ENCODE peak calls at places on chromosome 1, in seven cellular contexts. R is RWPE1; X is CD4-positive, alpha-beta T cell; F is GM23338; U is lung; S is adrenal gland; O is heart right ventricle. Q is an unnamed sample.

GRCh38 chr1:155899683-155900082 is 11.5 kb downstream of the RIT1 start:
- DNase-seq in R (no peak), X (no peak), F (no peak), U (no peak), S (no peak), O (no peak), Q (no peak)

GRCh38 chr1:30707412-30708360 is 15.7 kb downstream of the MATN1 start:
- DNase-seq in R (peak), X (peak), F (peak), U (peak), S (peak), O (peak), Q (peak)

GRCh38 chr1:71853391-71853790 is 428.9 kb downstream of the NEGR1 start:
- DNase-seq in R (no peak), X (no peak), F (no peak), U (no peak), S (no peak), O (no peak), Q (no peak)

GRCh38 chr1:162179121-162179520 is 109.6 kb downstream of the NOS1AP start:
- DNase-seq in R (no peak), X (no peak), F (no peak), U (no peak), S (no peak), O (no peak), Q (no peak)

GRCh38 chr1:93701619-93702018 is 20.0 kb upstream of the BCAR3 start:
- DNase-seq in R (peak), X (no peak), F (no peak), U (no peak), S (no peak), O (no peak), Q (peak)

GRCh38 chr1:22875851-22876250 is 96.8 kb downstream of the LACTBL1 start:
- DNase-seq in R (no peak), X (no peak), F (no peak), U (no peak), S (no peak), O (no peak), Q (no peak)

GRCh38 chr1:236685917-236686814 is at the start of gene ACTN2:
- DNase-seq in R (peak), X (peak), F (peak), U (peak), S (peak), O (peak), Q (peak)

GRCh38 chr1:223628233-223628632 is 37.3 kb downstream of the CAPN8 start:
- DNase-seq in R (peak), X (peak), F (peak), U (peak), S (peak), O (no peak), Q (no peak)

GRCh38 chr1:1178794-1179331 is 5.2 kb downstream of the TTLL10 start:
- DNase-seq in R (no peak), X (no peak), F (no peak), U (no peak), S (no peak), O (no peak), Q (peak)

GRCh38 chr1:36871146-36871971 is 163.0 kb downstream of the GRIK3 start:
- DNase-seq in R (no peak), X (no peak), F (no peak), U (no peak), S (no peak), O (no peak), Q (no peak)

GRCh38 chr1:66394603-66395002 is 139.3 kb upstream of the SGIP1 start:
- DNase-seq in R (no peak), X (no peak), F (no peak), U (no peak), S (no peak), O (no peak), Q (no peak)

GRCh38 chr1:33410091-33410701 is 20.7 kb downstream of the PHC2 start:
- DNase-seq in R (no peak), X (no peak), F (peak), U (no peak), S (no peak), O (no peak), Q (peak)

GRCh38 chr1:36342426-36343185 is 19.2 kb upstream of the EVA1B start:
- DNase-seq in R (peak), X (peak), F (peak), U (peak), S (peak), O (peak), Q (peak)

GRCh38 chr1:24141311-24141997 is 1.5 kb downstream of the IL22RA1 start:
- DNase-seq in R (no peak), X (no peak), F (no peak), U (no peak), S (no peak), O (no peak), Q (no peak)

GRCh38 chr1:9270290-9270900 is 22.3 kb upstream of the SPSB1 start:
- DNase-seq in R (no peak), X (no peak), F (no peak), U (no peak), S (peak), O (no peak), Q (no peak)

GRCh38 chr1:246309247-246309884 is 197.7 kb downstream of the SMYD3 start:
- DNase-seq in R (no peak), X (no peak), F (no peak), U (no peak), S (no peak), O (no peak), Q (no peak)

GRCh38 chr1:1318131-1318652 is 6.3 kb downstream of the INTS11 start:
- DNase-seq in R (no peak), X (no peak), F (peak), U (peak), S (peak), O (peak), Q (no peak)

GRCh38 chr1:54465351-54465811 is 59.2 kb upstream of the SSBP3 start:
- DNase-seq in R (no peak), X (no peak), F (no peak), U (no peak), S (no peak), O (no peak), Q (no peak)

GRCh38 chr1:91891969-91892368 is 6.0 kb upstream of the TGFBR3 start:
- DNase-seq in R (no peak), X (no peak), F (peak), U (no peak), S (no peak), O (no peak), Q (no peak)

GRCh38 chr1:61687901-61688300 is 37.0 kb downstream of the TM2D1 start:
- DNase-seq in R (peak), X (no peak), F (no peak), U (no peak), S (no peak), O (no peak), Q (no peak)

GRCh38 chr1:223217781-223218180 is 74.7 kb upstream of the TLR5 start:
- DNase-seq in R (no peak), X (no peak), F (no peak), U (no peak), S (no peak), O (no peak), Q (no peak)

GRCh38 chr1:64956733-64957441 is 9.5 kb downstream of the JAK1 start:
- DNase-seq in R (no peak), X (no peak), F (no peak), U (no peak), S (no peak), O (no peak), Q (no peak)

GRCh38 chr1:164184273-164184672 is 374.7 kb upstream of the PBX1 start:
- DNase-seq in R (peak), X (no peak), F (no peak), U (no peak), S (no peak), O (no peak), Q (no peak)

GRCh38 chr1:201582261-201582951 is 43.5 kb downstream of the NAV1 start:
- DNase-seq in R (no peak), X (no peak), F (no peak), U (no peak), S (no peak), O (no peak), Q (peak)

GRCh38 chr1:80579055-80579454 is 1221.7 kb upstream of the ADGRL2 start:
- DNase-seq in R (no peak), X (no peak), F (no peak), U (no peak), S (no peak), O (no peak), Q (no peak)

GRCh38 chr1:62687421-62687902 is 724 bp downstream of the DOCK7 start:
- DNase-seq in R (peak), X (peak), F (no peak), U (peak), S (peak), O (peak), Q (no peak)

GRCh38 chr1:113488576-113489177 is 98.4 kb downstream of the MAGI3 start:
- DNase-seq in R (no peak), X (no peak), F (peak), U (no peak), S (no peak), O (no peak), Q (no peak)

GRCh38 chr1:215523906-215524305 is 43.2 kb upstream of the KCTD3 start:
- DNase-seq in R (no peak), X (no peak), F (no peak), U (no peak), S (peak), O (no peak), Q (no peak)

GRCh38 chr1:54052470-54052933 is 502 bp downstream of the TMEM59 start:
- DNase-seq in R (peak), X (peak), F (peak), U (peak), S (peak), O (peak), Q (no peak)

GRCh38 chr1:116433283-116434257 is 60.5 kb downstream of the ATP1A1 start:
- DNase-seq in R (no peak), X (no peak), F (no peak), U (no peak), S (peak), O (peak), Q (peak)

GRCh38 chr1:206864939-206865671 is at the start of gene IL20:
- DNase-seq in R (peak), X (peak), F (peak), U (peak), S (peak), O (peak), Q (peak)

GRCh38 chr1:95084317-95085176 is 11.8 kb upstream of the ALG14 start:
- DNase-seq in R (peak), X (no peak), F (peak), U (no peak), S (no peak), O (no peak), Q (no peak)

GRCh38 chr1:222815367-222815765 is 527 bp downstream of the DISP1 start:
- DNase-seq in R (peak), X (no peak), F (no peak), U (no peak), S (peak), O (no peak), Q (no peak)

GRCh38 chr1:156471496-156472490 is 28.8 kb downstream of the MEF2D start:
- DNase-seq in R (no peak), X (no peak), F (no peak), U (peak), S (peak), O (peak), Q (peak)

GRCh38 chr1:88935522-88936222 is 44.3 kb upstream of the GTF2B start:
- DNase-seq in R (peak), X (no peak), F (peak), U (no peak), S (no peak), O (no peak), Q (no peak)

GRCh38 chr1:109792056-109792831 is 28.5 kb upstream of the EPS8L3 start:
- DNase-seq in R (peak), X (no peak), F (peak), U (peak), S (peak), O (peak), Q (peak)

GRCh38 chr1:16208270-16208987 is 4.0 kb downstream of the ARHGEF19 start:
- DNase-seq in R (no peak), X (no peak), F (no peak), U (no peak), S (peak), O (no peak), Q (no peak)

GRCh38 chr1:209625205-209625549 is 27.0 kb downstream of the LAMB3 start:
- DNase-seq in R (no peak), X (no peak), F (no peak), U (no peak), S (peak), O (peak), Q (no peak)

GRCh38 chr1:43243299-43243698 is 26.5 kb upstream of the TMEM125 start:
- DNase-seq in R (no peak), X (no peak), F (no peak), U (no peak), S (no peak), O (no peak), Q (no peak)
- H3K27ac ChIP-seq in R (no peak), X (no peak), F (no peak), U (no peak), S (no peak), O (no peak), Q (no peak)

DNA sequence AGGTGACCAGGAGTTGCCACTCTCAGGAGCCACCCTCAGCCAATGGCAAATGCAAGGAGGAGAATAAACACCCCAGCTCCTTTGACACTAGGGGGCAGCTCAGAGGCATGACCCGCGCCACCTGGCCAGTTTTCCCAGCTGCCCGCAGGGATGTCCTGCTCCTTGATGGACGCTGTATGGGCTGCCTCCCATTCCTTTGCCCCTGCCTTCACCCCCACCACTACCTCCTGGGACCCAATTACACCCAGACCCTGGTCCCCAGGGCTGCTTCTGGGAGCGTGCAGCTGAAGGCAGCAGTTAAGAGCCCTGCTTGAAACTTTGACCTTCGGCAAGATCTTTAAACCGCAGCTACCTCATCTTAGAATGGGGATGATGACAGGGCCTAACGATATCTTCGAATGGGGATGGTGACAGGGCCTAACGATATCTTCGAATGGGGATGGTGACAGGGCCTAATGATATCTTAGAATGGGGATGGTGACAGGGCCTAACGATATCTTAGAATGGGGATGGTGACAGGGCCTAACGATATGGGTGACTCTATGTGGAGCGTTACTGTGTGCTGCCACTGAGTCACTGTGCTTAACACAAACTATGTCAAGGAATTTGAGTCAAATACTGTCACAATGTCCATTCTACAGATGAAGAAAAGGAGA is 163.0 kb upstream of the KAZN start:
- DNase-seq in R (no peak), X (no peak), F (peak), U (no peak), S (peak), O (no peak), Q (no peak)
- TF ChIP-seq CTCF in R (no peak), X (no peak), F (peak), U (no peak), S (no peak), O (no peak), Q (no peak)

GRCh38 chr1:200427744-200428143 is 17.9 kb upstream of the ZNF281 start:
- DNase-seq in R (no peak), X (no peak), F (no peak), U (no peak), S (no peak), O (no peak), Q (no peak)
- H3K27ac ChIP-seq in R (no peak), X (no peak), F (peak), U (no peak), S (no peak), O (no peak), Q (no peak)

DNA sequence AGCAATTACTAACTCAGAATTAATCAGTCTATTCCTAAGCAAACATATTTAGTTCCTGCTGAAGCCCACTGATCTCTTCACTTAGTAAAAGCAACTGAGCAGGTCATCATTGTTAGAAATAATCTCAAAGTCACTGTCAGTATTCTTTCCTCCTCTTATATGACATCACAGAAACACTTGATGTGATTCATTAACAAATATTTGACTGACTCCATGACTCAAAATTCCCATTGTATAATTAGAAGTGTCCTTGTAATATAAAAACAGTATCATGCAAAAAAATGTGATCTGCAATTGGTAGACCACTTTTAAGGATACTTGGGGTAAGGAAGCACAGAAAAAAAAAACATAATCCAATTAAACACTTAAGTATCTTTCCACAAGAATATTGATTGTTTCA is 194.4 kb downstream of the DPYD start:
- DNase-seq in R (no peak), X (no peak), F (no peak), U (no peak), S (no peak), O (no peak), Q (no peak)
- TF ChIP-seq CTCF in R (no peak), X (no peak), F (no peak), U (no peak), S (no peak), O (no peak), Q (no peak)

GRCh38 chr1:46689326-46689725 is 17.7 kb downstream of the TEX38 start:
- DNase-seq in R (no peak), X (no peak), F (no peak), U (no peak), S (no peak), O (no peak), Q (no peak)

GRCh38 chr1:46687910-46688509 is 16.4 kb downstream of the TEX38 start:
- DNase-seq in R (no peak), X (no peak), F (no peak), U (no peak), S (peak), O (no peak), Q (no peak)

GRCh38 chr1:46690931-46691411 is 19.3 kb downstream of the TEX38 start:
- DNase-seq in R (no peak), X (no peak), F (no peak), U (no peak), S (no peak), O (no peak), Q (no peak)

GRCh38 chr1:46691997-46692790 is 20.5 kb downstream of the TEX38 start:
- DNase-seq in R (no peak), X (no peak), F (no peak), U (no peak), S (peak), O (no peak), Q (no peak)

DNA sequence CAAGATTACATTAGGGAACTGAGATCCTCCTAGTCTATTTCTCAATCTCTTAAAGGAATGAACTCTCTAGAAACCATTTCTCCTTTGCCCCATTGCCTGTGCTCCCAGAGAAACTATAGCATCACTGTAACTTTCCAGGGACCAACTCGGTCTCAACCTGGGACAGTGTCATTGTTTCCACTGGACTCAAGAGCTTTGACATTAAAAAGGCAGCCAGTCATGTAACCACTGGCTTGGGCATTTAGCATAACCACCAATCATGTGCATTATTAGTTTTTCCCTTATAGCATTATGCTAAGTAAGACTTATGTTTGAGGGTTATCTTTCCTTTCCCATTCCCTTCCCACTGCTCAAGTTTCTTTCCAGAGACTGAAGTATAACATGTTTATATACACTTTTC is 18.2 kb downstream of the TEX38 start:
- DNase-seq in R (no peak), X (no peak), F (no peak), U (no peak), S (no peak), O (no peak), Q (no peak)
- H3K27ac ChIP-seq in R (no peak), X (no peak), F (no peak), U (no peak), S (no peak), O (no peak), Q (no peak)

Q was measured in heart left ventricle.